ENCODE peak calls at places on chromosomes 13 and 19, in five cellular contexts. C, D, G, F and X are unnamed samples. For H3K4me1 and H3K36me3, the result is how much of the 10 kb centered on the place peaks cover.

GRCh38 chr13:53098455-53098854 is 69.8 kb downstream of the OLFM4 start:
- DNase-seq in C (no peak), F (no peak), D (no peak), G (no peak), X (no peak)

GRCh38 chr13:81606074-81606473 is 1265.1 kb upstream of the SPRY2 start:
- DNase-seq in C (no peak), D (no peak), G (no peak), F (no peak), X (no peak)

GRCh38 chr19:14425696-14426138 is 6.6 kb upstream of the DDX39A start:
- DNase-seq in F (no peak), G (peak), D (no peak), C (no peak), X (no peak)

GRCh38 chr19:17078038-17078919 is 2.7 kb downstream of the MYO9B start:
- DNase-seq in D (no peak), G (peak), C (no peak), F (no peak), X (no peak)

GRCh38 chr19:4064551-4065260 is 2.0 kb downstream of the ZBTB7A start:
- DNase-seq in C (no peak), F (no peak), G (no peak), D (peak), X (no peak)

GRCh38 chr13:114076329-114076761 is 56.1 kb downstream of the RASA3 start:
- DNase-seq in G (no peak), F (no peak), C (no peak), D (no peak), X (no peak)

GRCh38 chr19:40687525-40688016 is 2.9 kb downstream of the NUMBL start:
- DNase-seq in C (no peak), G (no peak), F (no peak), D (no peak), X (no peak)

GRCh38 chr19:35228177-35228930 is at the start of gene FAM187B:
- DNase-seq in F (no peak), D (no peak), C (no peak), G (no peak), X (no peak)

GRCh38 chr13:66397133-66397532 is 833.0 kb downstream of the PCDH9 start:
- DNase-seq in D (no peak), F (no peak), G (no peak), C (no peak), X (no peak)

DNA sequence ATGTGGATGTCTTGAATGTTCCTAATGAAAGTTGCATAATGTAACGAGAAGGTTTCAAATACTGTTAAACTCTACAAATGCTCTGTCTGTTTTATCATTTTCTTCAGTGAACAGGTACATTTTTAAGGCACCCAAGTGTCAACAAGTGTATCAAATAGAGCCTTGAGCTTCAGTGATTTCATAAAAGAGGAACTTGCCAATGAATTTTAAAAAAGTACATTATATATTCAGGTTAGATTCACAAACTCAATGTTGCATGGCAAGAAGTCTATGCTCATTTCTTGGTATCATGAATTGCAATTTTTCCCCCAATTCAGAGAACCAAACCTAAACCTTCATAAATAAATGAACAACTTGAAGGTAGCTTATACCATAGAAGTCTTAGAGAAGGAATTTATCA is 838.8 kb downstream of the PCDH9 start:
- DNase-seq in G (no peak), C (no peak), F (no peak), D (no peak), X (no peak)
- TF ChIP-seq EZH2 in G (no peak), C (no peak), F (no peak), D (no peak), X (no peak)

DNA sequence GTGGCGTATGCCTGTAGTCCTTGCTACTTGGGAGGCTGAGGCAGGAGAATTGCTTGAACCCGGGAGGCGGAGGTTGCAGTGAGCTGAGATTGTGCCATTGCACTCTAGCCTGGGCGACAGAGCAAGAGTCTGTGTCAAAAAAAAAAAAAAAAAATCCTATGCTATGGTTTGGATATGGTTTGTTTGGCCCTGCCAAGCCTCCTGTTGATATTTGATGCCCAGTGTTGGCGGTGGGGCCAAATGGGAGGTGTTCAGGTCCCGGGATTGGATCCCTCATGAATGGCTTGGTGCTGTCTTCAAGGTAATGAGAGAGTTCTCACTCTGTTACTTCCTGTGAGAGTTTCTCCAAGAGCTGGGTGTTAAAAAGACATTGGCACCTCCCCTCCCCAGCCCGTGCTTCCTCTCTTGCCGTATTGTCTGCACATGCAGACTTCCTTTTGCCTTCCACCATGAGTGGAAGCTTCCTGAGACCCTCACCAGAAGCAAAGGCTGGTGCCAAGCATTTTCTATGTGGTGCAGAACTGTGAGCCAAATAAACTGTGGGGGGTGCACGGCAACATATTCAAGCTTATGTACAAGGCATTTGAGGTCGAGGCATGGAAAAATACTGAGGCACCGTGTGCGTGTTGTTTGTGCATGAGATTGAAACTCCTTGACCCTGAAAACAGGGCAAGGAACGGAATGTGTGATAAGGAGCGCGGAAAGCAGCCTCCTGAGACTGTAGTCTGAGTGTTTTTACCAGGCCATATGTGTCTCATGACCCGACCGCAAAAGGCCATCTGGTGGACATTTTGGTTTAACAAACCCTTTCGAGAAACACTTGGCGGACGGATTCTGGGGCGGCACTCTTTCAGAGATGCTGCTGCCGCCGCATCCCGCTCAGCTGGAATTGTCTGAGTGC is 7.3 kb downstream of the SIGLEC9 start:
- DNase-seq in C (peak), F (no peak), D (peak), G (no peak), X (no peak)
- H3K4me1 ChIP-seq in C (under half), F (under half), D (under half), G (under half), X (under half)

GRCh38 chr13:112828082-112828699 is 138.4 kb downstream of the ATP11A start:
- DNase-seq in F (no peak), D (peak), C (no peak), G (no peak), X (no peak)
- H3K36me3 ChIP-seq in F (under half), D (under half), C (half or more), G (under half), X (under half)

GRCh38 chr19:49056101-49056901 is 1.2 kb downstream of the CGB7 start:
- DNase-seq in C (peak), F (peak), D (peak), G (peak), X (no peak)
- TF ChIP-seq EZH2 in C (no peak), F (no peak), D (peak), G (no peak), X (no peak)

GRCh38 chr13:97948041-97948440 is 5.4 kb upstream of the IPO5 start:
- DNase-seq in D (no peak), F (peak), C (no peak), G (peak), X (peak)
- H3K4me1 ChIP-seq in D (under half), F (under half), C (under half), G (under half), X (under half)

GRCh38 chr13:112819816-112820215 is 130.0 kb downstream of the ATP11A start:
- DNase-seq in C (no peak), D (no peak), F (no peak), G (no peak), X (no peak)

GRCh38 chr13:112819111-112819510 is 129.3 kb downstream of the ATP11A start:
- DNase-seq in G (no peak), D (no peak), C (no peak), F (no peak), X (no peak)

GRCh38 chr13:112818698-112819045 is 128.8 kb downstream of the ATP11A start:
- DNase-seq in G (no peak), D (no peak), F (no peak), C (no peak), X (no peak)

GRCh38 chr13:112820318-112820717 is 130.5 kb downstream of the ATP11A start:
- DNase-seq in F (no peak), C (no peak), G (no peak), D (no peak), X (no peak)

DNA sequence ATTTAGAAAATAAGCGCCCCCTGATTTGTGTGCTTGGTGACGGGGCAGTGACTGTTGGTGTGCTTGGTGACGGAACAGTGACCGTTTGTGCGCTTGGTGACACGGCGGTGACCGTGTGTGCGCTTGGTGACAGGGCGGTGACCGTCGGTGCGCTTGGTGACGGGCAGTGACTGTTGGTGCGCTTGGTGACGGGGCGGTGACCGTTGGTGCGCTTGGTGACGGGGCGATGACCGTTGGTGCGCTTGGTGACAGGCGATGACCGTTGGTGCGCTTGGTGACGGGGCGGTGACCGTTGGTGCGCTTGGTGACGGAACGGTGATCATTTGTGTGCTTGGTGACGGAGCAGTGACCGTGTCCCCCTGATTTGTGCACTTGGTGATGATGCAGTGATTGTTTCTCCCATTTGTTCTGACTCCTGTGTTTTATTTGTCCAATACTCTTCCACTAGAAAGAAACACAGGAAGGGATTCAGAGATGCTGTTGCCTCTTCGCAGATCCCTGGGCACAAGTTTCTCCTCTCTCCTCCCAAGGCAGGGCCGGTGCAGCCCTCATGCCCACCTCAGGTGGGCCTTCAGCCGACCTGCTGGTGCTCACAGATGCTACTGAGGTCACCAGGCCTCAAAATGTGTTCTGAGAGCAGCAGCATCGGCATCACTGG is 128.3 kb downstream of the ATP11A start:
- DNase-seq in F (no peak), G (no peak), C (no peak), D (no peak), X (no peak)
- H3K36me3 ChIP-seq in F (under half), G (under half), C (under half), D (under half), X (under half)

DNA sequence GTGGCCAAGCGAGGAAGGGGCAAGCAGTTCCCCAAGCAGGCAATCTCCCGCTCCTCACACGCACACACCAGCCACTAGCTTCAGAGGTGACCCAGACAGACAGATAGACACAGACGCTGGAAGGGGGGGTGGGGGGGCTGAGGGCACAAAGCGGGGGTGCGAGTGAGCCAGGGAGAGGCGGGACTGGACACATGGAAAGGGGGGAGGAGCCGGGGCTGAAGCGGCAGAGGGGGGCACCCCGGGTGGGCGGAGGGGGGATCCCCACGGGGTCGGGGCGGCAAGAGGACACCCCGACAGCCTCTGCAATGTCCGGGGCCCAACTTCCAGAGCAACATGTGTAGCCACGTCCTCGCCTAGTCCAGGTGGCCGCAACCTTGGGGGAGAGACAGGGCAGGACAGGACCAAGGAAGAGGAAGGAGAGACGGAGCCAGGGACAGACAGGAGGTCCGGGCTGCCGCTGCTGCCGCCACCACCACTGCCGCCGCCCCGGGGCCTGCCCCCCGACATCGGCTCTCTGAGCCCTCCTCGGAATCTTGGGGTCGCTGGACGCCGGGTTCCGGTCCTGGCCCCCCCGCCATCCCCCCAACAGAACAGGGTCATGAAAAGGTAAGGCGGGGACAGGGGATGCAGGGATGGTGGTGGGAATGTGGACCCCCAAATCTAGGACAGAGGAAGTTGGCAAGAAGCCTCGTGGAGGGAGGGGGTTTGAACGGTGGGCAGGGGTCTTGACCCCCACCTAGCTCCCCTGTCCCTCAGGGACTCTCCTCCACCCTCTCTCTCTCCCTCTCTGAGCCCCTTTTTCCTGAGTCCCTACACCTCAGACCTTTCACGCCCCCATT is 1.1 kb downstream of the GRIN2D start:
- DNase-seq in D (peak), G (no peak), F (no peak), C (no peak), X (no peak)
- TF ChIP-seq EZH2 in D (peak), G (peak), F (no peak), C (no peak), X (peak)

GRCh38 chr19:10740798-10741197 is 22.9 kb downstream of the DNM2 start:
- DNase-seq in C (no peak), G (no peak), F (peak), D (no peak), X (no peak)

GRCh38 chr19:10747271-10747670 is 29.4 kb downstream of the DNM2 start:
- DNase-seq in G (no peak), D (no peak), F (peak), C (peak), X (peak)

GRCh38 chr19:10744222-10744847 is 26.5 kb downstream of the DNM2 start:
- DNase-seq in C (peak), F (no peak), G (no peak), D (no peak), X (no peak)

GRCh38 chr19:10744848-10745293 is 27.0 kb downstream of the DNM2 start:
- DNase-seq in F (no peak), C (no peak), D (no peak), G (no peak), X (no peak)

GRCh38 chr19:10742494-10742893 is 24.6 kb downstream of the DNM2 start:
- DNase-seq in G (no peak), C (no peak), F (no peak), D (no peak), X (no peak)
- H3K4me1 ChIP-seq in G (under half), C (under half), F (under half), D (under half), X (under half)

DNA sequence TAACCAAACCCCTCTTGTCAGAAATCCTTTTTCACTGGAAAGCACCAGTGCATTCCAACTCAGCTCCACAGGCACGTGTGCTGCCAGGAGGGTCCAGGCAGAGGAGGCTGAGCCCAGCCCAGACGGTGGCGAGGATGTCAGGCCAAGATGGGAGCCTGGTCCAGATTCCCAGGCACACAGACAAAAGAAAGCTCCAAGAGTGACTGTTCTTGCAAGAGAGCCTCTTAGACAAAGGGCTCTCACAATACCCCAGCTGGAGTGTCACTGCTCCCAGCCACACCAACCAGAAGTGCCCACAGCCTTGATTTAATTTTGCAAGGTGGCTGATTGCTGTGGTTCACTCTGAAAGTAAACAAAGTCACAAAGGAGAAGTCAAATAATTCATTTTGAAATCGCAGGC is 95.3 kb downstream of the RAB20 start:
- DNase-seq in D (no peak), F (no peak), G (no peak), C (no peak), X (no peak)
- H3K36me3 ChIP-seq in D (under half), F (under half), G (under half), C (under half), X (under half)

GRCh38 chr19:51341976-51342580 is at the start of gene VSIG10L:
- DNase-seq in C (peak), G (no peak), D (no peak), F (peak), X (no peak)

GRCh38 chr19:51345076-51345620 is 3.2 kb upstream of the VSIG10L start:
- DNase-seq in D (no peak), G (no peak), F (no peak), C (no peak), X (no peak)

GRCh38 chr19:51339687-51340656 is 2.0 kb downstream of the VSIG10L start:
- DNase-seq in D (peak), G (peak), F (peak), C (peak), X (peak)

GRCh38 chr19:51341066-51341465 is 873 bp downstream of the VSIG10L start:
- DNase-seq in G (no peak), F (no peak), D (no peak), C (no peak), X (no peak)

GRCh38 chr19:51342631-51343569 is 961 bp upstream of the VSIG10L start:
- DNase-seq in C (no peak), F (no peak), G (no peak), D (no peak), X (no peak)
- TF ChIP-seq EZH2 in C (no peak), F (no peak), G (no peak), D (no peak), X (no peak)